ENCODE peak calls at places on chromosome 5, in five cellular contexts. O, D, N, J and C are unnamed samples.

GRCh38 chr5:167229751-167230150 is 1061.7 kb upstream of the WWC1 start:
- DNase-seq in O (no peak), D (no peak), N (no peak), J (no peak), C (no peak)

GRCh38 chr5:97019435-97020117 is 83.7 kb downstream of the LNPEP start:
- DNase-seq in O (no peak), D (no peak), N (no peak), J (no peak), C (no peak)

GRCh38 chr5:88734191-88734640 is 148.8 kb downstream of the MEF2C start:
- DNase-seq in O (no peak), D (peak; percentile 36), N (no peak), J (no peak), C (no peak)

GRCh38 chr5:31767335-31768031 is 128.6 kb downstream of the PDZD2 start:
- DNase-seq in O (no peak), D (no peak), N (no peak), J (no peak), C (no peak)

GRCh38 chr5:121292664-121293063 is 559.0 kb upstream of the FTMT start:
- DNase-seq in O (no peak), D (no peak), N (no peak), J (no peak), C (no peak)

GRCh38 chr5:133497608-133498348 is 114.6 kb downstream of the FSTL4 start:
- DNase-seq in O (no peak), D (no peak), N (no peak), J (no peak), C (no peak)

GRCh38 chr5:132943362-132944022 is 19.9 kb downstream of the AFF4 start:
- DNase-seq in O (no peak), D (no peak), N (no peak), J (no peak), C (no peak)

GRCh38 chr5:77168884-77169254 is 41.6 kb upstream of the PDE8B start:
- DNase-seq in O (no peak), D (peak; percentile 52), N (no peak), J (no peak), C (no peak)

GRCh38 chr5:95841914-95842812 is 19.6 kb upstream of the GLRX start:
- DNase-seq in O (no peak), D (peak; percentile 56), N (no peak), J (no peak), C (no peak)

GRCh38 chr5:123206618-123207320 is 117.7 kb downstream of the PRDM6 start:
- DNase-seq in O (no peak), D (no peak), N (no peak), J (no peak), C (no peak)

GRCh38 chr5:78930742-78931141 is 54.4 kb downstream of the ARSB start:
- DNase-seq in O (no peak), D (no peak), N (no peak), J (no peak), C (no peak)

GRCh38 chr5:20307391-20307790 is 319.4 kb upstream of the CDH18 start:
- DNase-seq in O (no peak), D (no peak), N (no peak), J (no peak), C (no peak)

GRCh38 chr5:36932056-36932455 is 55.5 kb downstream of the NIPBL start:
- DNase-seq in O (no peak), D (no peak), N (no peak), J (no peak), C (no peak)

GRCh38 chr5:1743061-1743768 is 56.4 kb downstream of the MRPL36 start:
- DNase-seq in O (no peak), D (no peak), N (no peak), J (no peak), C (no peak)

GRCh38 chr5:1171340-1171941 is 30.0 kb upstream of the SLC6A19 start:
- DNase-seq in O (no peak), D (no peak), N (no peak), J (no peak), C (no peak)

GRCh38 chr5:170570492-170570891 is 66.7 kb downstream of the KCNIP1 start:
- DNase-seq in O (no peak), D (no peak), N (no peak), J (no peak), C (no peak)

GRCh38 chr5:143428738-143429420 is 25.4 kb upstream of the NR3C1 start:
- DNase-seq in O (no peak), D (no peak), N (no peak), J (no peak), C (no peak)

GRCh38 chr5:181039961-181040915 is at the start of gene BTNL9:
- DNase-seq in O (no peak), D (no peak), N (no peak), J (no peak), C (no peak)

GRCh38 chr5:132883261-132883834 is 9.9 kb downstream of the LEAP2 start:
- DNase-seq in O (no peak), D (peak; percentile 51), N (no peak), J (peak; percentile 43), C (peak; percentile 4)

GRCh38 chr5:60633336-60633735 is 66.6 kb downstream of the DEPDC1B start:
- DNase-seq in O (no peak), D (no peak), N (no peak), J (no peak), C (no peak)

GRCh38 chr5:131649160-131649559 is 14.1 kb upstream of the RAPGEF6 start:
- DNase-seq in O (no peak), D (no peak), N (no peak), J (no peak), C (no peak)

GRCh38 chr5:120803282-120803681 is 339.2 kb downstream of the PRR16 start:
- DNase-seq in O (no peak), D (no peak), N (no peak), J (no peak), C (no peak)

GRCh38 chr5:152072076-152072475 is 147.4 kb upstream of the GLRA1 start:
- DNase-seq in O (no peak), D (no peak), N (no peak), J (no peak), C (no peak)

GRCh38 chr5:142803428-142804111 is 33.4 kb downstream of the ARHGAP26 start:
- DNase-seq in O (no peak), D (no peak), N (no peak), J (no peak), C (no peak)

GRCh38 chr5:172659570-172659908 is 18.5 kb downstream of the NEURL1B start:
- DNase-seq in O (no peak), D (no peak), N (no peak), J (no peak), C (no peak)

GRCh38 chr5:32562841-32563240 is 22.5 kb upstream of the SUB1 start:
- DNase-seq in O (no peak), D (no peak), N (no peak), J (no peak), C (no peak)

GRCh38 chr5:1101991-1102713 is 9.7 kb downstream of the SLC12A7 start:
- DNase-seq in O (no peak), D (no peak), N (no peak), J (no peak), C (no peak)

GRCh38 chr5:142324377-142324870 is 397 bp downstream of the SPRY4 start:
- DNase-seq in O (no peak), D (no peak), N (no peak), J (no peak), C (no peak)

GRCh38 chr5:94066437-94067207 is 325.2 kb upstream of the POU5F2 start:
- DNase-seq in O (no peak), D (no peak), N (no peak), J (no peak), C (no peak)

GRCh38 chr5:43007246-43007910 is 32.7 kb downstream of the ANXA2R start:
- DNase-seq in O (no peak), D (peak; percentile 84), N (peak; percentile 79), J (peak; percentile 74), C (peak; percentile 57)